ENCODE peak calls at places on chromosomes 4 and X, in ten cellular contexts. One of them, this sample, is unnamed.

GRCh38 chr4:101599620-101600019 is 190.9 kb upstream of the BANK1 start:
- DNase-seq in lower lobe of right lung: no peak
- DNase-seq in fibroblast of lung: peak; percentile 71
- DNase-seq in BE2C: no peak
- DNase-seq in ascending aorta: no peak
- DNase-seq in H9: no peak
- DNase-seq in cardiac fibroblast: peak; percentile 88
- DNase-seq in GM12865: no peak
- DNase-seq in neural crest cell: no peak
- DNase-seq in endodermal cell: no peak
- DNase-seq in this sample: no peak

GRCh38 chrX:130715299-130715698 is 187.7 kb downstream of the ENOX2 start:
- DNase-seq in endodermal cell: no peak
- DNase-seq in GM12865: no peak
- DNase-seq in lower lobe of right lung: no peak
- DNase-seq in H9: no peak
- DNase-seq in fibroblast of lung: peak; percentile 1
- DNase-seq in neural crest cell: no peak
- DNase-seq in BE2C: no peak
- DNase-seq in cardiac fibroblast: peak; percentile 12
- DNase-seq in ascending aorta: no peak
- DNase-seq in this sample: peak; percentile 3

GRCh38 chrX:33086886-33087285 is 124.5 kb downstream of the DMD start:
- DNase-seq in fibroblast of lung: no peak
- DNase-seq in cardiac fibroblast: no peak
- DNase-seq in endodermal cell: no peak
- DNase-seq in neural crest cell: no peak
- DNase-seq in ascending aorta: no peak
- DNase-seq in BE2C: no peak
- DNase-seq in lower lobe of right lung: no peak
- DNase-seq in H9: no peak
- DNase-seq in GM12865: no peak
- DNase-seq in this sample: no peak

GRCh38 chr4:137124278-137124932 is 407.9 kb downstream of the PCDH18 start:
- DNase-seq in H9: no peak
- DNase-seq in GM12865: peak; percentile 29
- DNase-seq in fibroblast of lung: peak; percentile 85
- DNase-seq in cardiac fibroblast: peak; percentile 84
- DNase-seq in lower lobe of right lung: no peak
- DNase-seq in endodermal cell: no peak
- DNase-seq in BE2C: peak; percentile 14
- DNase-seq in ascending aorta: no peak
- DNase-seq in neural crest cell: no peak
- DNase-seq in this sample: peak; percentile 80

GRCh38 chrX:136754641-136755040 is 26.1 kb downstream of the ARHGEF6 start:
- DNase-seq in lower lobe of right lung: no peak
- DNase-seq in fibroblast of lung: no peak
- DNase-seq in H9: no peak
- DNase-seq in GM12865: no peak
- DNase-seq in endodermal cell: peak; percentile 54
- DNase-seq in BE2C: no peak
- DNase-seq in ascending aorta: no peak
- DNase-seq in neural crest cell: no peak
- DNase-seq in cardiac fibroblast: no peak
- DNase-seq in this sample: no peak

GRCh38 chr4:113311047-113311446 is 261.6 kb downstream of the ANK2 start:
- DNase-seq in neural crest cell: no peak
- DNase-seq in ascending aorta: no peak
- DNase-seq in H9: no peak
- DNase-seq in fibroblast of lung: no peak
- DNase-seq in lower lobe of right lung: no peak
- DNase-seq in GM12865: no peak
- DNase-seq in cardiac fibroblast: peak; percentile 60
- DNase-seq in endodermal cell: no peak
- DNase-seq in BE2C: no peak
- DNase-seq in this sample: no peak

GRCh38 chrX:12239356-12240082 is 101.2 kb downstream of the FRMPD4 start:
- DNase-seq in lower lobe of right lung: no peak
- DNase-seq in BE2C: no peak
- DNase-seq in GM12865: no peak
- DNase-seq in neural crest cell: no peak
- DNase-seq in cardiac fibroblast: peak; percentile 30
- DNase-seq in endodermal cell: no peak
- DNase-seq in H9: no peak
- DNase-seq in fibroblast of lung: no peak
- DNase-seq in ascending aorta: no peak
- DNase-seq in this sample: no peak

GRCh38 chrX:136920001-136920400 is 39.5 kb upstream of the RBMX start:
- DNase-seq in lower lobe of right lung: no peak
- DNase-seq in cardiac fibroblast: peak; percentile 27
- DNase-seq in BE2C: no peak
- DNase-seq in GM12865: no peak
- DNase-seq in H9: no peak
- DNase-seq in neural crest cell: no peak
- DNase-seq in endodermal cell: no peak
- DNase-seq in fibroblast of lung: no peak
- DNase-seq in ascending aorta: no peak
- DNase-seq in this sample: no peak

DNA sequence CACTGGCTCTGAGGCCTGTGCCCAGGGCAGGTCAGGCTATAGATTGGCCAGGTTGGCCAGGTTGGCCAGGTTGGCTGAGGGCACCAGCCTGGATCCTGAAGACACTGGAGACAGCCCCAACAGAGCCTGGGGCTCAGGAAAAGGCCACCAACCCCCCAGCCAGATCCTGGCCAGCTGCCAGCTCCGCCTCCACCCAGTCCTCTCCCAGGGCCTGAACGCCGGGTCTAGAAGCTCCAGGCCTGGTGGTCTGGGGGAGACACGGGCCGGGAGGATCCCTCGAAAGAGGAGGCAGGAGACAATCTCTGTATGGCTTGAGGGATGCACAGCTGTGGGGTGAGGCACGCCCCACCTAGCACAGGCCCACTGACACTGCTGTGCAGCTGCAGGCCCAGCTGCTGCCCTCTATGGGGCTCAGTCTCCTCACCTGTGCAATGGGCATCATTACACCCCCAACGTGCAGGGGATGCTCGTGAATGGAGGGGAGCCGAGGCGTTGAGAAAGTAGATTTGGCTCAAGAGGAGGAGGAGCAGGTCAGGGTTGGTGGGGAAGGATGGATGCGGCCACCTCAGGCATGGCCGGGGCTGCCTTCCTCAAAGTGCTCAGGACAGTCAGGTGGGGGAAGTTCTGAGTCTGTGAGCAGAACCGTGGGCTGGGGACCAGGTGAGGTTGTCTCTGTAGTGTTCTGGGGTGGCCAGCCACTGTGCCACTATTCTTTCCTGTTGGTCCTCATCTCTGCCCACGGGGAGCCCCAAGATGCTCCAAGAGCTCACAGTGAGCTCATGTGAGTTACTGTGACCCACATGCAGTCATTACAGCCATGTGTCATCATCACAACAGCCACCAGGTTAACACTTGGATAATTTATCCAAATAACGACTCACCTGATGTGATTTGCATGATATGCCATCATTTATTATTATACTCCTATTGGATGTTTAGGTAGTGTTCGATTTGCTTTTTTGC is 10.8 kb upstream of the GAGE10 start:
- DNase-seq in ascending aorta: no peak
- DNase-seq in endodermal cell: no peak
- DNase-seq in cardiac fibroblast: no peak
- DNase-seq in H9: no peak
- DNase-seq in BE2C: no peak
- DNase-seq in lower lobe of right lung: no peak
- DNase-seq in GM12865: no peak
- DNase-seq in fibroblast of lung: no peak
- DNase-seq in neural crest cell: no peak
- DNase-seq in this sample: no peak
- TF ChIP-seq CTCF in ascending aorta: no peak
- TF ChIP-seq CTCF in endodermal cell: no peak
- TF ChIP-seq CTCF in cardiac fibroblast: no peak
- TF ChIP-seq CTCF in H9: no peak
- TF ChIP-seq CTCF in BE2C: no peak
- TF ChIP-seq CTCF in lower lobe of right lung: no peak
- TF ChIP-seq CTCF in GM12865: no peak
- TF ChIP-seq CTCF in fibroblast of lung: no peak
- TF ChIP-seq CTCF in neural crest cell: no peak
- TF ChIP-seq CTCF in this sample: no peak

GRCh38 chr4:98544141-98544817 is 114.1 kb downstream of the TSPAN5 start:
- DNase-seq in lower lobe of right lung: no peak
- DNase-seq in H9: no peak
- DNase-seq in BE2C: no peak
- DNase-seq in GM12865: no peak
- DNase-seq in endodermal cell: no peak
- DNase-seq in ascending aorta: no peak
- DNase-seq in neural crest cell: no peak
- DNase-seq in cardiac fibroblast: no peak
- DNase-seq in fibroblast of lung: no peak
- DNase-seq in this sample: no peak

GRCh38 chr4:98542011-98542410 is 116.4 kb downstream of the TSPAN5 start:
- DNase-seq in fibroblast of lung: no peak
- DNase-seq in lower lobe of right lung: no peak
- DNase-seq in endodermal cell: no peak
- DNase-seq in BE2C: no peak
- DNase-seq in ascending aorta: no peak
- DNase-seq in neural crest cell: no peak
- DNase-seq in H9: no peak
- DNase-seq in cardiac fibroblast: no peak
- DNase-seq in GM12865: no peak
- DNase-seq in this sample: no peak

GRCh38 chr4:98544818-98545399 is 113.5 kb downstream of the TSPAN5 start:
- DNase-seq in endodermal cell: no peak
- DNase-seq in neural crest cell: no peak
- DNase-seq in cardiac fibroblast: no peak
- DNase-seq in H9: no peak
- DNase-seq in GM12865: peak; percentile 14
- DNase-seq in lower lobe of right lung: no peak
- DNase-seq in ascending aorta: no peak
- DNase-seq in BE2C: no peak
- DNase-seq in fibroblast of lung: no peak
- DNase-seq in this sample: no peak

DNA sequence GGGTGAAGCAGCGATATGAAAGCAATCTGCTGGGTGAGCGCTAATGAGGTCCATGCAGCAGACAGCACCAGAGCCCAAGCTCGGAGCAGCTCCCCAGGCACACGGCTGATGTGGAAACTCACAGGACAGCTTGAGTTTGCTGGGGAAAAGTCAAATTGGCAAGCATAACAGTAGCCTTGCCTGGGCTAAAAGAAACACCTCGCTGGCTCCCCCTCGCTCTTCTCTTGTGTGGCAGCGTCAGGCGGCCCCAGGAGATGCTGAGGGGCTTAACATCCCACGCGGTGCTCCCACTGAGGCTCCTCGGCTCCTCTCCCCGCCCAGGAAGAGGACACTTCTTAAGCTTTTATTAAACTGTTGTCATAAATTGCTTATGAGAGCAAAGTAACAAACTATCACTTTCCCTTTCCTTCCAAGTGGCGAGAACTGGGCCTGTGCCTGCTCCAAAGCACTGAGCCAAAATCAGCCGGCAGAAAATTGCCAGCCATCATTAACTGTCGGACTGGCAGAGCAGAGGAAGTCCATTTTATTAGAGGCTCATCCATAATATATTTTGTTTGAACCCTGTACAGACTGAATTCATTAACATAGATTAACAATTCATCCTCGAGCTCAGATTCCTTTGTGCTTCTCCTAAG is 111.4 kb downstream of the TSPAN5 start:
- DNase-seq in ascending aorta: no peak
- DNase-seq in GM12865: no peak
- DNase-seq in lower lobe of right lung: no peak
- DNase-seq in neural crest cell: no peak
- DNase-seq in cardiac fibroblast: peak; percentile 65
- DNase-seq in fibroblast of lung: peak; percentile 81
- DNase-seq in H9: no peak
- DNase-seq in BE2C: no peak
- DNase-seq in endodermal cell: no peak
- DNase-seq in this sample: peak; percentile 48
- TF ChIP-seq CTCF in ascending aorta: no peak
- TF ChIP-seq CTCF in GM12865: no peak
- TF ChIP-seq CTCF in lower lobe of right lung: no peak
- TF ChIP-seq CTCF in neural crest cell: no peak
- TF ChIP-seq CTCF in cardiac fibroblast: peak; percentile 31
- TF ChIP-seq CTCF in fibroblast of lung: no peak
- TF ChIP-seq CTCF in H9: no peak
- TF ChIP-seq CTCF in BE2C: no peak
- TF ChIP-seq CTCF in endodermal cell: peak; percentile 21
- TF ChIP-seq CTCF in this sample: peak; percentile 47

GRCh38 chr4:53500552-53500951 is 90.7 kb downstream of the LNX1 start:
- DNase-seq in BE2C: no peak
- DNase-seq in fibroblast of lung: no peak
- DNase-seq in endodermal cell: no peak
- DNase-seq in GM12865: no peak
- DNase-seq in lower lobe of right lung: no peak
- DNase-seq in neural crest cell: no peak
- DNase-seq in cardiac fibroblast: no peak
- DNase-seq in ascending aorta: no peak
- DNase-seq in H9: no peak
- DNase-seq in this sample: no peak

GRCh38 chr4:53494851-53495250 is 96.4 kb downstream of the LNX1 start:
- DNase-seq in cardiac fibroblast: no peak
- DNase-seq in lower lobe of right lung: no peak
- DNase-seq in GM12865: no peak
- DNase-seq in H9: no peak
- DNase-seq in endodermal cell: no peak
- DNase-seq in ascending aorta: no peak
- DNase-seq in neural crest cell: no peak
- DNase-seq in fibroblast of lung: no peak
- DNase-seq in BE2C: no peak
- DNase-seq in this sample: no peak

GRCh38 chr4:53499791-53500190 is 91.5 kb downstream of the LNX1 start:
- DNase-seq in ascending aorta: no peak
- DNase-seq in lower lobe of right lung: no peak
- DNase-seq in cardiac fibroblast: no peak
- DNase-seq in BE2C: no peak
- DNase-seq in fibroblast of lung: no peak
- DNase-seq in H9: no peak
- DNase-seq in endodermal cell: no peak
- DNase-seq in neural crest cell: no peak
- DNase-seq in GM12865: no peak
- DNase-seq in this sample: no peak

GRCh38 chr4:53498712-53499111 is 92.6 kb downstream of the LNX1 start:
- DNase-seq in ascending aorta: no peak
- DNase-seq in GM12865: no peak
- DNase-seq in fibroblast of lung: no peak
- DNase-seq in neural crest cell: no peak
- DNase-seq in lower lobe of right lung: no peak
- DNase-seq in endodermal cell: no peak
- DNase-seq in H9: no peak
- DNase-seq in cardiac fibroblast: no peak
- DNase-seq in BE2C: no peak
- DNase-seq in this sample: no peak

GRCh38 chr4:53497446-53498069 is 93.7 kb downstream of the LNX1 start:
- DNase-seq in endodermal cell: no peak
- DNase-seq in fibroblast of lung: peak; percentile 57
- DNase-seq in neural crest cell: peak; percentile 25
- DNase-seq in ascending aorta: no peak
- DNase-seq in cardiac fibroblast: peak; percentile 23
- DNase-seq in GM12865: no peak
- DNase-seq in lower lobe of right lung: no peak
- DNase-seq in H9: no peak
- DNase-seq in BE2C: no peak
- DNase-seq in this sample: peak; percentile 44
- TF ChIP-seq CTCF in endodermal cell: no peak
- TF ChIP-seq CTCF in fibroblast of lung: no peak
- TF ChIP-seq CTCF in neural crest cell: no peak
- TF ChIP-seq CTCF in ascending aorta: no peak
- TF ChIP-seq CTCF in cardiac fibroblast: no peak
- TF ChIP-seq CTCF in GM12865: no peak
- TF ChIP-seq CTCF in lower lobe of right lung: no peak
- TF ChIP-seq CTCF in H9: no peak
- TF ChIP-seq CTCF in BE2C: no peak
- TF ChIP-seq CTCF in this sample: peak; percentile 21

GRCh38 chr4:48275247-48275646 is 5.6 kb upstream of the TEC start:
- DNase-seq in fibroblast of lung: peak; percentile 59
- DNase-seq in lower lobe of right lung: no peak
- DNase-seq in neural crest cell: no peak
- DNase-seq in endodermal cell: peak; percentile 54
- DNase-seq in cardiac fibroblast: peak; percentile 25
- DNase-seq in H9: no peak
- DNase-seq in BE2C: no peak
- DNase-seq in GM12865: peak; percentile 73
- DNase-seq in ascending aorta: no peak
- DNase-seq in this sample: peak; percentile 34
- TF ChIP-seq CTCF in fibroblast of lung: peak; percentile 62
- TF ChIP-seq CTCF in lower lobe of right lung: peak; percentile 60
- TF ChIP-seq CTCF in neural crest cell: peak; percentile 37
- TF ChIP-seq CTCF in endodermal cell: peak; percentile 80
- TF ChIP-seq CTCF in cardiac fibroblast: peak; percentile 41
- TF ChIP-seq CTCF in H9: peak; percentile 77
- TF ChIP-seq CTCF in BE2C: peak; percentile 72
- TF ChIP-seq CTCF in GM12865: peak; percentile 79
- TF ChIP-seq CTCF in ascending aorta: no peak
- TF ChIP-seq CTCF in this sample: peak; percentile 74